ENCODE peak calls at places on chromosomes 1 and 21, in ten cellular contexts. F is Panc1, M is H1, K is GM23338, U is stomach, D is sigmoid colon, B is transverse colon, G is prostate gland, N is SK-N-MC, I is HCT116. S is an unnamed sample.

GRCh38 chr1:185353124-185353523 is 36.1 kb upstream of the IVNS1ABP start:
- DNase-seq in M (no peak), N (no peak), I (no peak), K (no peak), G (no peak), D (no peak), U (no peak), B (no peak), F (no peak), S (no peak)

GRCh38 chr1:45846931-45847330 is 43.5 kb downstream of the MAST2 start:
- DNase-seq in I (no peak), N (no peak), K (peak; percentile 19), B (no peak), M (no peak), D (no peak), U (no peak), G (no peak), F (no peak), S (no peak)

GRCh38 chr1:45569962-45570581 is 13.8 kb upstream of the NASP start:
- DNase-seq in B (peak; percentile 76), G (peak; percentile 67), D (peak; percentile 87), F (peak; percentile 81), K (peak; percentile 87), M (peak; percentile 83), I (peak; percentile 48), U (peak; percentile 79), N (no peak), S (peak; percentile 82)

GRCh38 chr1:196897158-196897828 is 9.4 kb downstream of the CFHR4 start:
- DNase-seq in N (no peak), G (no peak), F (no peak), U (no peak), K (peak; percentile 74), I (no peak), D (no peak), M (peak; percentile 51), B (no peak), S (no peak)

GRCh38 chr21:46120301-46121285 is 22.7 kb downstream of the COL6A2 start:
- DNase-seq in F (no peak), D (peak; percentile 64), I (no peak), K (no peak), G (no peak), N (no peak), M (no peak), B (no peak), U (no peak), S (peak; percentile 60)

GRCh38 chr1:77182083-77182482 is 37.1 kb downstream of the PIGK start:
- DNase-seq in U (no peak), I (no peak), M (no peak), B (no peak), F (no peak), K (no peak), G (no peak), D (no peak), N (no peak), S (no peak)

GRCh38 chr1:59903136-59903754 is 23.3 kb downstream of the CYP2J2 start:
- DNase-seq in I (peak; percentile 27), K (peak; percentile 75), B (no peak), F (peak; percentile 15), D (no peak), U (no peak), N (no peak), G (no peak), M (peak; percentile 52), S (no peak)

GRCh38 chr1:22662318-22662717 is 9.3 kb downstream of the C1QB start:
- DNase-seq in I (peak; percentile 76), B (peak; percentile 22), G (no peak), N (no peak), M (peak; percentile 56), K (peak; percentile 80), U (no peak), D (no peak), F (no peak), S (no peak)

DNA sequence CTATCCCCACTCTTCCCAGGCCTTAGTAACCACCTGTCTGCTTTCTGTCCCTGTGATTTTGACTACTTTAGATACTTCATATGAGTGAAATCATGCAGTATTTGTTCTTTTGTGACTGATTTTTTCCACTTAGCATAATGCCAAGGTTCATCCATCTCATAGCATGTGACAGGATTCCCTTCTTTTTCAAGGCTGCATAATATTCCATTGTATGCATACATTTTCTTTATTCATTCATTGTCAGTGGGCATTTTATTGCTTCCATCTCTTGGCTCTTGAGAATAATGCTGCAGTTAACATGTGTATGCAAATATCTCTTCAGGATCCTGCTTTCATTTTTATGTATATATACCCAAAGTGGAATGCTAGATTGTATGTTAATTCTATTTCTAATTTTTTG is 56.4 kb downstream of the AGL start:
- DNase-seq in U (no peak), G (no peak), D (no peak), I (no peak), M (no peak), F (no peak), K (no peak), B (no peak), N (no peak), S (no peak)
- H3K36me3 ChIP-seq in U (peaks cover 74% of the 10 kb centered on the region), G (no peaks in the 10 kb centered on the region), D (peaks cover 61% of the 10 kb centered on the region), I (no peaks in the 10 kb centered on the region), M (peaks cover 4% of the 10 kb centered on the region), F (no peaks in the 10 kb centered on the region), K (no peaks in the 10 kb centered on the region), B (no peaks in the 10 kb centered on the region), N (peaks cover 26% of the 10 kb centered on the region), S (peaks cover 87% of the 10 kb centered on the region)

GRCh38 chr1:10820422-10820821 is 24.0 kb upstream of the CASZ1 start:
- DNase-seq in U (no peak), F (no peak), N (no peak), K (no peak), B (no peak), G (no peak), D (no peak), I (no peak), M (no peak), S (no peak)

GRCh38 chr1:10816233-10816632 is 19.8 kb upstream of the CASZ1 start:
- DNase-seq in F (no peak), B (no peak), G (no peak), I (no peak), K (no peak), U (no peak), M (no peak), D (no peak), N (no peak), S (no peak)

GRCh38 chr1:10816743-10817369 is 20.4 kb upstream of the CASZ1 start:
- DNase-seq in B (no peak), U (no peak), I (no peak), M (no peak), G (no peak), N (no peak), D (no peak), F (no peak), K (no peak), S (no peak)

GRCh38 chr1:10819198-10819901 is 22.9 kb upstream of the CASZ1 start:
- DNase-seq in K (no peak), I (no peak), U (no peak), D (no peak), N (no peak), G (no peak), F (no peak), B (no peak), M (no peak), S (no peak)

DNA sequence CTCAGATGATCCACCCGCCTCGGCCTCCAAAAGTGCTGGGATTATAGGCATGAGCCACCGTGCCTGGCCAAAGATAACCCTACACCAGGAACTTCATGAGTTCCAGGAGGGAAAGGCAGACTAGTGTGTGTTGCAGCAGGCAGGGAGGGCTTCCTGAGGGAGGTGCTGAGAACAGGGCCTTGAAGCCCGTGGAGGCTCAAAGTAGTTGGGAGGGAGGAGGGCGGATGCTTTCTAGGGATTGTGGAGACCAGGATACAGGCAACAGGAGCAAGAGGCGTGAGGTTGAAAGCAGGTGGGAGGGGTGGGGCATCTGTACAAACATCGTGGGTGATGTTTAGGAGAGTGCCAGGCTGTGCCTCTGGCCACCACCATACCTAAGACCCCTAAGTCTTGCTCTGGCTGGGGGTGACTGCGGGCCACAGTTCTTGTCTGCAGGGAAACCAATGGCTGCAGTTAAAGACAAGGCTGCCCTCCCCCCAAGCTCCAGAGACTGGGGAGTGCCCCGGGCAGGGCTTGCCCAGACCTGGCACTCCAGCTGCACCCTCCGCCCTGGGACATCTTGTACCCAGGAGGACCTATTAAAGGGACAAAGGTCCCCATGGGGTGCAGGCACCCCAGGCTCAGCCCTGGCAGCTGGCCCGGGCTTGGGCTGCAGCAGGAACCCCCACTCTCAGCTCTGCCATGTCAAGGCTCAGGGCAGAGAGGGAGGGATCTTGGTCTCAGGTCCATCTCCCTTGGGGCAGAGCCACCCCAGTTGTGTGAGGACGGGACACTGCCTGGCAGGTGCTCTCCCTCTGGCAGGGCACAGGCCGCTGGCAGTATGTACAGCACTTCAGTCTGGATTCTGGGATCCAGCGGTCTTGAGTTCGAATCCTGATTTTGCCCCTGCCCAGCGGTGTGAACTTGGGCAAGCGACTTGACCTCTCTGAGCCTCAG is 22.1 kb upstream of the CASZ1 start:
- DNase-seq in K (no peak), I (no peak), B (peak; percentile 91), N (no peak), U (peak; percentile 80), G (peak; percentile 67), D (no peak), M (no peak), F (no peak), S (no peak)
- TF ChIP-seq POLR2AphosphoS5 in K (no peak), I (no peak), B (peak; percentile 85), N (no peak), U (no peak), G (peak; percentile 76), D (no peak), M (no peak), F (no peak), S (no peak)

GRCh38 chr1:15944308-15945010 is 31.4 kb downstream of the ZBTB17 start:
- DNase-seq in G (no peak), U (peak; percentile 14), F (no peak), I (no peak), M (no peak), B (no peak), N (no peak), D (no peak), K (peak; percentile 52), S (no peak)

GRCh38 chr1:15945832-15946448 is 30.0 kb downstream of the ZBTB17 start:
- DNase-seq in B (no peak), M (no peak), F (no peak), G (no peak), D (no peak), I (no peak), K (no peak), N (no peak), U (no peak), S (peak; percentile 65)

GRCh38 chr1:15943515-15944307 is 32.2 kb downstream of the ZBTB17 start:
- DNase-seq in K (no peak), I (no peak), F (no peak), G (no peak), M (no peak), B (no peak), U (peak; percentile 17), D (no peak), N (no peak), S (no peak)

GRCh38 chr1:15946546-15947381 is 29.1 kb downstream of the ZBTB17 start:
- DNase-seq in M (no peak), G (no peak), F (no peak), U (no peak), B (no peak), K (no peak), D (no peak), I (no peak), N (no peak), S (peak; percentile 64)

GRCh38 chr1:15945011-15945831 is 30.7 kb downstream of the ZBTB17 start:
- DNase-seq in B (no peak), G (no peak), F (no peak), U (no peak), K (no peak), I (no peak), N (no peak), M (no peak), D (no peak), S (no peak)
- H3K36me3 ChIP-seq in B (no peaks in the 10 kb centered on the region), G (peaks cover 33% of the 10 kb centered on the region), F (peaks cover 6% of the 10 kb centered on the region), U (peaks cover 82% of the 10 kb centered on the region), K (peaks cover 3% of the 10 kb centered on the region), I (peaks cover 24% of the 10 kb centered on the region), N (peaks cover 55% of the 10 kb centered on the region), M (peaks cover 24% of the 10 kb centered on the region), D (peaks cover 80% of the 10 kb centered on the region), S (peaks cover 81% of the 10 kb centered on the region)

GRCh38 chr21:28338906-28339305 is 653.8 kb downstream of the LTN1 start:
- DNase-seq in K (no peak), U (no peak), N (no peak), M (no peak), F (no peak), I (no peak), B (no peak), G (no peak), D (no peak), S (no peak)
- TF ChIP-seq POLR2AphosphoS5 in K (no peak), U (no peak), N (no peak), M (no peak), F (no peak), I (no peak), B (no peak), G (no peak), D (no peak), S (no peak)

S was measured in spleen.